ENCODE peak calls at places on chromosomes 16 and 17, in six cellular contexts. N is SHP77; J is globus pallidus; S is stimulated activated CD8-positive, alpha-beta memory T cell treated with anti-CD3 and anti-CD28 coated beads, Interleukin-7, amount 100 ng/mL, for 1 hour; G is AG08395; X is T47D. Y is an unnamed sample.

GRCh38 chr17:29116652-29117439 is 63.4 kb downstream of the MYO18A start:
- DNase-seq in G (peak), J (peak), N (peak), S (peak), X (peak), Y (no peak)

GRCh38 chr17:33229499-33229898 is 63.6 kb downstream of the ASIC2 start:
- DNase-seq in N (no peak), X (no peak), J (no peak), S (no peak), G (no peak), Y (no peak)

GRCh38 chr17:82371333-82372062 is at the start of gene UTS2R:
- DNase-seq in G (no peak), N (no peak), S (no peak), X (no peak), J (no peak), Y (no peak)

GRCh38 chr16:2148714-2149629 is 547 bp downstream of the RAB26 start:
- DNase-seq in N (no peak), J (no peak), S (no peak), G (no peak), X (no peak), Y (no peak)

GRCh38 chr16:87844374-87844733 is 25.0 kb downstream of the SLC7A5 start:
- DNase-seq in X (no peak), N (no peak), S (no peak), G (no peak), J (no peak), Y (no peak)

GRCh38 chr16:13935408-13935807 is 15.5 kb downstream of the ERCC4 start:
- DNase-seq in S (no peak), J (no peak), N (no peak), G (no peak), X (no peak), Y (no peak)

GRCh38 chr16:75921281-75921680 is 195.0 kb upstream of the CPHXL start:
- DNase-seq in S (no peak), X (no peak), J (no peak), G (no peak), N (no peak), Y (no peak)

GRCh38 chr16:28140788-28141618 is 70.8 kb downstream of the XPO6 start:
- DNase-seq in J (no peak), X (no peak), G (no peak), N (no peak), S (peak), Y (no peak)

GRCh38 chr16:27512061-27512460 is 37.7 kb downstream of the GTF3C1 start:
- DNase-seq in J (no peak), N (no peak), S (no peak), G (no peak), X (no peak), Y (no peak)

GRCh38 chr16:67483731-67484525 is 581 bp upstream of the AGRP start:
- DNase-seq in N (no peak), X (no peak), J (no peak), S (no peak), G (no peak), Y (no peak)

GRCh38 chr17:16215965-16216316 is 607 bp upstream of the NCOR1 start:
- DNase-seq in J (no peak), N (peak), X (no peak), G (no peak), S (no peak), Y (no peak)

GRCh38 chr16:68200120-68200783 is 35.7 kb downstream of the ESRP2 start:
- DNase-seq in G (no peak), X (no peak), S (no peak), N (no peak), J (no peak), Y (no peak)

GRCh38 chr16:75580-76501 is 2.2 kb upstream of the MPG start:
- DNase-seq in S (no peak), N (no peak), G (peak), X (no peak), J (no peak), Y (no peak)

GRCh38 chr17:56891751-56892150 is 22.1 kb downstream of the TRIM25 start:
- DNase-seq in X (no peak), J (no peak), N (no peak), G (no peak), S (peak), Y (no peak)

GRCh38 chr17:38724337-38724988 is 5.7 kb upstream of the CISD3 start:
- DNase-seq in S (no peak), X (no peak), N (peak), J (peak), G (no peak), Y (peak)

GRCh38 chr17:45225964-45226530 is 4.4 kb downstream of the FMNL1 start:
- DNase-seq in N (no peak), J (peak), S (peak), X (peak), G (no peak), Y (peak)

GRCh38 chr17:47253541-47254402 is at the start of gene ITGB3:
- DNase-seq in X (peak), S (peak), N (no peak), J (peak), G (peak), Y (peak)

GRCh38 chr17:50108556-50108955 is 13.4 kb downstream of the PDK2 start:
- DNase-seq in S (no peak), X (no peak), G (no peak), J (no peak), N (no peak), Y (peak)

GRCh38 chr16:87160752-87161337 is 156.3 kb downstream of the C16orf95 start:
- DNase-seq in G (no peak), S (no peak), N (no peak), J (no peak), X (no peak), Y (no peak)

GRCh38 chr17:20077978-20078674 is 69.0 kb downstream of the SPECC1 start:
- DNase-seq in S (no peak), J (no peak), X (no peak), G (no peak), N (no peak), Y (no peak)

GRCh38 chr17:68248199-68248825 is 469 bp downstream of the AMZ2 start:
- DNase-seq in J (no peak), S (no peak), G (peak), N (no peak), X (no peak), Y (no peak)